ENCODE peak calls at places on chromosomes 2 and 18, in nine cellular contexts. E is bronchial epithelial cell, I is fibroblast of lung, T is left ventricle myocardium inferior, Q is lower lobe of right lung, V is GM23338, D is fibroblast of the aortic adventitia, R is breast epithelium, C is stomach. M is an unnamed sample.

GRCh38 chr2:226362991-226363390 is 436.6 kb downstream of the IRS1 start:
- DNase-seq in D (peak; percentile 63), I (peak; percentile 77), R (no peak), Q (no peak), C (no peak), T (no peak), E (peak; percentile 83), V (no peak), M (no peak)

GRCh38 chr2:96163768-96164429 is 18.7 kb upstream of the DUSP2 start:
- DNase-seq in T (no peak), Q (no peak), D (no peak), C (no peak), E (no peak), I (no peak), R (no peak), V (no peak), M (no peak)

GRCh38 chr18:1018211-1018651 is 113.6 kb downstream of the ADCYAP1 start:
- DNase-seq in C (no peak), T (no peak), D (peak; percentile 78), R (no peak), E (no peak), I (peak; percentile 51), V (no peak), Q (no peak), M (no peak)

GRCh38 chr18:995641-996040 is 91.0 kb downstream of the ADCYAP1 start:
- DNase-seq in T (no peak), V (no peak), E (peak; percentile 58), R (no peak), I (peak; percentile 45), Q (no peak), D (peak; percentile 95), C (no peak), M (no peak)

GRCh38 chr2:134217316-134217715 is 36.6 kb upstream of the MGAT5 start:
- DNase-seq in T (no peak), I (no peak), R (no peak), Q (no peak), D (no peak), V (no peak), C (peak; percentile 74), E (no peak), M (no peak)

GRCh38 chr2:234885884-234886283 is 65.9 kb upstream of the SH3BP4 start:
- DNase-seq in D (no peak), Q (no peak), R (no peak), C (no peak), E (no peak), T (no peak), I (no peak), V (no peak), M (no peak)

GRCh38 chr18:73638709-73639108 is 508.9 kb downstream of the FBXO15 start:
- DNase-seq in D (peak; percentile 58), I (peak; percentile 39), R (no peak), E (peak; percentile 37), Q (no peak), C (no peak), T (no peak), V (no peak), M (no peak)

GRCh38 chr18:78612318-78612717 is 367.3 kb upstream of the SALL3 start:
- DNase-seq in Q (no peak), C (no peak), V (no peak), T (no peak), I (no peak), R (no peak), D (no peak), E (no peak), M (no peak)

GRCh38 chr2:195316485-195316884 is 340.5 kb upstream of the SLC39A10 start:
- DNase-seq in V (no peak), D (peak; percentile 48), T (no peak), I (no peak), R (no peak), C (no peak), Q (no peak), E (peak; percentile 4), M (no peak)

GRCh38 chr2:172038604-172039003 is 38.9 kb downstream of the METAP1D start:
- DNase-seq in Q (no peak), C (no peak), T (no peak), R (no peak), I (no peak), E (peak; percentile 35), V (no peak), D (peak; percentile 86), M (no peak)

GRCh38 chr2:120014231-120014990 is 1.5 kb downstream of the EPB41L5 start:
- DNase-seq in C (no peak), Q (no peak), R (no peak), D (peak; percentile 31), T (no peak), E (peak; percentile 17), I (no peak), V (no peak), M (no peak)

GRCh38 chr2:236743623-236744280 is 174.1 kb downstream of the ACKR3 start:
- DNase-seq in D (peak; percentile 98), T (no peak), C (no peak), E (peak; percentile 37), Q (no peak), I (peak; percentile 57), R (no peak), V (no peak), M (no peak)

GRCh38 chr2:41241325-41242000 is 789.6 kb upstream of the SLC8A1 start:
- DNase-seq in D (no peak), E (no peak), V (no peak), C (no peak), Q (no peak), T (peak; percentile 40), I (no peak), R (no peak), M (no peak)

GRCh38 chr2:57881998-57882884 is 164.4 kb upstream of the VRK2 start:
- DNase-seq in T (no peak), R (no peak), C (no peak), V (no peak), E (peak; percentile 15), Q (no peak), D (peak; percentile 62), I (peak; percentile 52), M (no peak)

GRCh38 chr2:98463988-98464771 is 19.5 kb downstream of the INPP4A start:
- DNase-seq in E (no peak), T (no peak), Q (no peak), D (no peak), V (no peak), I (no peak), C (peak; percentile 22), R (no peak), M (no peak)

DNA sequence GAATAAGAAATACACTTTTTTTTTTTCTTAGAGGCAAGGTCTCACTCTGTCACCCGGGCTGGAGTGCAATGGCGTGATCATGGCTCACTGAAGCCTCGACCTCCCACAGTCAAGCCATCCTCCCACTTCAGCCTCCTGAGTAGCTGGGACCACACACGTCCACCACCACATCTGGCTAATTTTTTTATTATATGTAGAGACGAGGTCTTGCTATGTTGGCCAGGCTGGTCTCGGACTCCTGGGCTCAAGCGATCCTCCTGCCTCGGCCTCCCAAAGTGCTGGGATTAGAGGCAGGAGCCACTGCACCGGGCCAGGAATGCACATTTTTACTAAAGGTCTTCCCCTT is 2.4 kb downstream of the TGOLN2 start:
- DNase-seq in C (no peak), Q (no peak), I (no peak), R (no peak), E (no peak), D (no peak), V (no peak), T (no peak), M (no peak)
- H3K4me3 ChIP-seq in C (peak overlapping the region; percentile 81), Q (peak overlapping the region; percentile 71), I (peak overlapping the region; percentile 89), R (peak overlapping the region; percentile 82), E (peak overlapping the region; percentile 85), D (peak overlapping the region; percentile 91), V (peak overlapping the region; percentile 98), T (peak overlapping the region; percentile 81), M (no peak overlapping the region)

DNA sequence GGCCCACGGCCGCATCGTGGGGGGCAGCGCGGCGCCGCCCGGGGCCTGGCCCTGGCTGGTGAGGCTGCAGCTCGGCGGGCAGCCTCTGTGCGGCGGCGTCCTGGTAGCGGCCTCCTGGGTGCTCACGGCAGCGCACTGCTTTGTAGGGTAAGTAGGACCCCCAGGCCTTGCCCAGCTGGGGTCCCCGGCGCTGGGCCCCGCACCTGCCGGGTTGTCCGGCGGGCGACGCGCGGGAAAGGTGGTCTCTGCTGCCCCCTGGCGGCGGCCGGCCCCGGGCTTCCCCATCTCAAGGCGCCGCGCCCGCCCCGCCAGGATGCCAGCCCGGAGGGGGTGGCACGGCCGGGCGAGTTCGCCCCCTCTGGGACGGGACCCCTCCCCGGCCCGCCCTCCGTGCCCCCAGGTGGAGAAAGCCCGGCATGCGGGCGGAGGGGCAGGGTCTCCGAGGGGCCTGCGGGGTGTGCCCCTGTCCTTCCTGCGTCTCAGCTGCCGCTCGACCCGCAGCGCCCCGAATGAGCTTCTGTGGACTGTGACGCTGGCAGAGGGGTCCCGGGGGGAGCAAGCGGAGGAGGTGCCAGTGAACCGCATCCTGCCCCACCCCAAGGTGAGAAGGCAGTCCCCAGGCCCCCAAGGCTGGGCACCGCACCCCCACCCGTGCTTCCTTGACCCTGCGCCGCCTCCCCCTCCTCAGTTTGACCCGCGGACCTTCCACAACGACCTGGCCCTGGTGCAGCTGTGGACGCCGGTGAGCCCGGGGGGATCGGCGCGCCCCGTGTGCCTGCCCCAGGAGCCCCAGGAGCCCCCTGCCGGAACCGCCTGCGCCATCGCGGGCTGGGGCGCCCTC is 2.0 kb downstream of the PRSS56 start:
- DNase-seq in I (no peak), Q (peak; percentile 72), C (peak; percentile 66), D (no peak), T (peak; percentile 44), V (peak; percentile 66), E (no peak), R (no peak), M (no peak)
- H3K4me3 ChIP-seq in I (no peak overlapping the region), Q (peak overlapping the region; percentile 20), C (peak overlapping the region; percentile 49), D (no peak overlapping the region), T (peak overlapping the region; percentile 53), V (peak overlapping the region; percentile 53), E (no peak overlapping the region), R (peak overlapping the region; percentile 33), M (peak overlapping the region; percentile 12)

DNA sequence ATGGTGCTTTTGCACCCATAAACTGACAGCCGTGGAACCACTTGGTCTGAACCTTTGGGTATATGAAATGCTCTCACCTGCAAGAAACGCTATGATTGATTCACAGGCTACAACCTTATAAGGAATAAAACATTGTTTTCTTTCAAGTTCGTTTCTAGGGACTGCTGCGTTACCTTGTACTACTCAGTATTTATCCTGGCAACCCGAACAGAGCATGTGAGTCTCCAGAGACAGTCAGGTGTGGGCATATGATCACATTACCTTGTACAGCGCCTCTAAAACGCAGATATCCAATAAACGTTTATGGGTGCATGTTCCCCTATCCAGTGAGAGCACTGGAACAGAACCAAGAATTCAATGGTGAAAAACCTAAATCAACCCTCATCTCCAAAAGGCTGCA is 1.7 kb downstream of the CCBE1 start:
- DNase-seq in R (no peak), Q (no peak), E (no peak), D (no peak), T (no peak), I (no peak), C (no peak), V (no peak), M (no peak)
- H3K4me3 ChIP-seq in R (no peak overlapping the region), Q (peak overlapping the region; percentile 60), E (no peak overlapping the region), D (peak overlapping the region; percentile 92), T (peak overlapping the region; percentile 73), I (peak overlapping the region; percentile 92), C (peak overlapping the region; percentile 53), V (peak overlapping the region; percentile 82), M (no peak overlapping the region)

DNA sequence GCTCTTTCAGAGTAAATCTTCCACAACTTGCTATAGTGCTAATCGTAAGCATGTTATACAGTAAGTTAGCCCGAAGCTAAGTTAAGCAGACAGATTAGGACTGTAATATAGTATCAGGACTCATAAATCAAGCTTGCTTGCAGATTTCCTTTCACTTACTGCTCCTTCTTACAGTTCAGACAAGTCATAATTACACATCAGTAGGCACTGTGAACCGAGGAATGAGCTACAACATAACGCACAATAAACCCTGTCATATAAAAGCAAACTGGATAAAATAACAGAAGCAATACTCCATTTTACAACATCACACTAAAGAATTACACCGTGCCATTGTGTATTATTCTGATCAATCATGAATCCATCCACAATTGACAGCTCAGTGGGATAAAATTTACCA is 832.6 kb upstream of the ZEB2 start:
- DNase-seq in R (no peak), E (no peak), D (no peak), V (no peak), I (no peak), T (no peak), C (no peak), Q (no peak), M (no peak)
- H3K4me3 ChIP-seq in R (no peak overlapping the region), E (no peak overlapping the region), D (no peak overlapping the region), V (no peak overlapping the region), I (no peak overlapping the region), T (no peak overlapping the region), C (no peak overlapping the region), Q (no peak overlapping the region), M (no peak overlapping the region)

M was measured in iPS DF 6.9.